ENCODE peak calls at places on chromosome 1, in four cellular contexts. One of them, this sample, is unnamed.

GRCh38 chr1:115140442-115141144 is 51.3 kb upstream of the TSPAN2 start:
- DNase-seq in KBM-7: no peak
- DNase-seq in stimulated activated CD4-positive, alpha-beta T cell treated with anti-CD3 and anti-CD28 coated beads, Interleukin-1b, Interleukin-23, amount 100 ng/mL, for 1 hour: no peak
- DNase-seq in cardiac muscle cell: no peak
- DNase-seq in this sample: no peak

GRCh38 chr1:236451796-236452373 is 57.8 kb downstream of the EDARADD start:
- DNase-seq in cardiac muscle cell: peak
- DNase-seq in stimulated activated CD4-positive, alpha-beta T cell treated with anti-CD3 and anti-CD28 coated beads, Interleukin-1b, Interleukin-23, amount 100 ng/mL, for 1 hour: no peak
- DNase-seq in KBM-7: peak
- DNase-seq in this sample: peak

GRCh38 chr1:224544276-224544675 is 71.8 kb upstream of the CNIH3 start:
- DNase-seq in KBM-7: no peak
- DNase-seq in cardiac muscle cell: no peak
- DNase-seq in stimulated activated CD4-positive, alpha-beta T cell treated with anti-CD3 and anti-CD28 coated beads, Interleukin-1b, Interleukin-23, amount 100 ng/mL, for 1 hour: no peak
- DNase-seq in this sample: no peak

GRCh38 chr1:217133958-217134856 is 411.0 kb upstream of the ESRRG start:
- DNase-seq in cardiac muscle cell: peak
- DNase-seq in stimulated activated CD4-positive, alpha-beta T cell treated with anti-CD3 and anti-CD28 coated beads, Interleukin-1b, Interleukin-23, amount 100 ng/mL, for 1 hour: no peak
- DNase-seq in KBM-7: no peak
- DNase-seq in this sample: no peak

GRCh38 chr1:172400073-172400737 is 20.3 kb upstream of the C1orf105 start:
- DNase-seq in KBM-7: peak
- DNase-seq in stimulated activated CD4-positive, alpha-beta T cell treated with anti-CD3 and anti-CD28 coated beads, Interleukin-1b, Interleukin-23, amount 100 ng/mL, for 1 hour: no peak
- DNase-seq in cardiac muscle cell: no peak
- DNase-seq in this sample: no peak

GRCh38 chr1:38833146-38833545 is 26.4 kb downstream of the RRAGC start:
- DNase-seq in cardiac muscle cell: no peak
- DNase-seq in KBM-7: no peak
- DNase-seq in stimulated activated CD4-positive, alpha-beta T cell treated with anti-CD3 and anti-CD28 coated beads, Interleukin-1b, Interleukin-23, amount 100 ng/mL, for 1 hour: no peak
- DNase-seq in this sample: no peak

GRCh38 chr1:109632671-109633346 is 13.2 kb downstream of the AMPD2 start:
- DNase-seq in cardiac muscle cell: no peak
- DNase-seq in stimulated activated CD4-positive, alpha-beta T cell treated with anti-CD3 and anti-CD28 coated beads, Interleukin-1b, Interleukin-23, amount 100 ng/mL, for 1 hour: no peak
- DNase-seq in KBM-7: no peak
- DNase-seq in this sample: no peak

GRCh38 chr1:32971156-32971555 is 6.5 kb upstream of the RNF19B start:
- DNase-seq in stimulated activated CD4-positive, alpha-beta T cell treated with anti-CD3 and anti-CD28 coated beads, Interleukin-1b, Interleukin-23, amount 100 ng/mL, for 1 hour: no peak
- DNase-seq in KBM-7: no peak
- DNase-seq in cardiac muscle cell: no peak
- DNase-seq in this sample: no peak

GRCh38 chr1:107900083-107900945 is 64.7 kb downstream of the VAV3 start:
- DNase-seq in KBM-7: peak
- DNase-seq in stimulated activated CD4-positive, alpha-beta T cell treated with anti-CD3 and anti-CD28 coated beads, Interleukin-1b, Interleukin-23, amount 100 ng/mL, for 1 hour: no peak
- DNase-seq in cardiac muscle cell: peak
- DNase-seq in this sample: no peak

GRCh38 chr1:24186993-24187790 is at the start of gene IFNLR1:
- DNase-seq in KBM-7: no peak
- DNase-seq in stimulated activated CD4-positive, alpha-beta T cell treated with anti-CD3 and anti-CD28 coated beads, Interleukin-1b, Interleukin-23, amount 100 ng/mL, for 1 hour: peak
- DNase-seq in cardiac muscle cell: peak
- DNase-seq in this sample: peak

GRCh38 chr1:29682918-29683314 is 446.6 kb downstream of the PTPRU start:
- DNase-seq in KBM-7: no peak
- DNase-seq in cardiac muscle cell: peak
- DNase-seq in stimulated activated CD4-positive, alpha-beta T cell treated with anti-CD3 and anti-CD28 coated beads, Interleukin-1b, Interleukin-23, amount 100 ng/mL, for 1 hour: no peak
- DNase-seq in this sample: no peak

GRCh38 chr1:37137018-37137417 is 102.7 kb upstream of the GRIK3 start:
- DNase-seq in cardiac muscle cell: no peak
- DNase-seq in stimulated activated CD4-positive, alpha-beta T cell treated with anti-CD3 and anti-CD28 coated beads, Interleukin-1b, Interleukin-23, amount 100 ng/mL, for 1 hour: no peak
- DNase-seq in KBM-7: no peak
- DNase-seq in this sample: no peak

GRCh38 chr1:36822648-36823047 is 211.7 kb downstream of the GRIK3 start:
- DNase-seq in cardiac muscle cell: no peak
- DNase-seq in KBM-7: no peak
- DNase-seq in stimulated activated CD4-positive, alpha-beta T cell treated with anti-CD3 and anti-CD28 coated beads, Interleukin-1b, Interleukin-23, amount 100 ng/mL, for 1 hour: no peak
- DNase-seq in this sample: no peak

GRCh38 chr1:41537257-41537656 is 52.8 kb upstream of the EDN2 start:
- DNase-seq in stimulated activated CD4-positive, alpha-beta T cell treated with anti-CD3 and anti-CD28 coated beads, Interleukin-1b, Interleukin-23, amount 100 ng/mL, for 1 hour: no peak
- DNase-seq in cardiac muscle cell: no peak
- DNase-seq in KBM-7: no peak
- DNase-seq in this sample: no peak

GRCh38 chr1:234326493-234327366 is 46.5 kb upstream of the COA6 start:
- DNase-seq in stimulated activated CD4-positive, alpha-beta T cell treated with anti-CD3 and anti-CD28 coated beads, Interleukin-1b, Interleukin-23, amount 100 ng/mL, for 1 hour: peak
- DNase-seq in cardiac muscle cell: peak
- DNase-seq in KBM-7: peak
- DNase-seq in this sample: peak